ENCODE peak calls at places on chromosomes 12 and 14, in ten cellular contexts. Q, D, Z, K, W, G, L, O, P and X are unnamed samples.

GRCh38 chr12:5964913-5965900 is 20.1 kb upstream of the ANO2 start:
- DNase-seq in Q (no peak), D (no peak), Z (no peak), K (no peak), W (no peak), G (no peak), L (no peak), O (no peak), P (no peak), X (no peak)

GRCh38 chr14:99260652-99261551 is 11.1 kb downstream of the BCL11B start:
- DNase-seq in Q (no peak), D (peak), Z (no peak), K (no peak), W (no peak), G (no peak), L (no peak), O (no peak), P (peak), X (no peak)

GRCh38 chr14:30291216-30291615 is 267.7 kb upstream of the G2E3 start:
- DNase-seq in Q (peak), D (no peak), Z (no peak), K (no peak), W (no peak), G (peak), L (peak), O (no peak), P (no peak), X (no peak)

GRCh38 chr12:67918441-67918840 is 70.8 kb upstream of the IFNG-AS1 start:
- DNase-seq in Q (no peak), D (no peak), Z (no peak), K (no peak), W (no peak), G (no peak), L (no peak), O (no peak), P (no peak), X (no peak)

GRCh38 chr12:2455410-2455809 is 339.4 kb upstream of the FKBP4 start:
- DNase-seq in Q (no peak), D (no peak), Z (no peak), K (no peak), W (no peak), G (no peak), L (no peak), O (no peak), P (no peak), X (no peak)

GRCh38 chr14:46985529-46986137 is 334.1 kb upstream of the RPL10L start:
- DNase-seq in Q (peak), D (no peak), Z (no peak), K (no peak), W (no peak), G (peak), L (no peak), O (no peak), P (no peak), X (no peak)

GRCh38 chr12:127272864-127273263 is 994.1 kb upstream of the TMEM132C start:
- DNase-seq in Q (peak), D (no peak), Z (no peak), K (peak), W (no peak), G (peak), L (peak), O (no peak), P (no peak), X (no peak)

GRCh38 chr12:116561181-116561821 is 2.1 kb downstream of the MAP1LC3B2 start:
- DNase-seq in Q (no peak), D (no peak), Z (no peak), K (no peak), W (no peak), G (no peak), L (no peak), O (no peak), P (no peak), X (no peak)

GRCh38 chr12:4320859-4321701 is at the start of gene TIGAR:
- DNase-seq in Q (peak), D (peak), Z (peak), K (peak), W (peak), G (peak), L (peak), O (peak), P (peak), X (peak)

GRCh38 chr14:86662334-86662733 is 1132.4 kb downstream of the FLRT2 start:
- DNase-seq in Q (no peak), D (no peak), Z (no peak), K (no peak), W (no peak), G (no peak), L (no peak), O (no peak), P (no peak), X (no peak)

GRCh38 chr14:66403183-66403582 is 83.0 kb upstream of the CCDC196 start:
- DNase-seq in Q (peak), D (peak), Z (no peak), K (no peak), W (no peak), G (no peak), L (peak), O (no peak), P (no peak), X (no peak)

GRCh38 chr14:33414041-33414440 is 475.4 kb downstream of the NPAS3 start:
- DNase-seq in Q (peak), D (no peak), Z (no peak), K (no peak), W (no peak), G (no peak), L (no peak), O (no peak), P (no peak), X (no peak)

GRCh38 chr14:71985538-71986234 is 53.5 kb downstream of the RGS6 start:
- DNase-seq in Q (peak), D (no peak), Z (no peak), K (no peak), W (no peak), G (no peak), L (no peak), O (no peak), P (no peak), X (no peak)

GRCh38 chr12:132154941-132155770 is 10.9 kb downstream of the NOC4L start:
- DNase-seq in Q (no peak), D (peak), Z (no peak), K (no peak), W (no peak), G (no peak), L (no peak), O (no peak), P (no peak), X (no peak)

GRCh38 chr12:69354172-69354560 is 5.4 kb upstream of the YEATS4 start:
- DNase-seq in Q (no peak), D (no peak), Z (no peak), K (no peak), W (no peak), G (no peak), L (no peak), O (no peak), P (no peak), X (no peak)

GRCh38 chr12:47742253-47742825 is 16.3 kb downstream of the RAPGEF3 start:
- DNase-seq in Q (no peak), D (peak), Z (no peak), K (no peak), W (peak), G (no peak), L (no peak), O (peak), P (peak), X (peak)

GRCh38 chr12:15037091-15037723 is 64.4 kb downstream of the PDE6H start:
- DNase-seq in Q (no peak), D (no peak), Z (no peak), K (no peak), W (no peak), G (no peak), L (no peak), O (no peak), P (no peak), X (no peak)

GRCh38 chr12:76037130-76038105 is 5.8 kb upstream of the PHLDA1 start:
- DNase-seq in Q (peak), D (peak), Z (no peak), K (peak), W (peak), G (no peak), L (peak), O (peak), P (no peak), X (no peak)

GRCh38 chr14:59570122-59570521 is 6.5 kb downstream of the CCDC175 start:
- DNase-seq in Q (no peak), D (no peak), Z (no peak), K (no peak), W (no peak), G (no peak), L (no peak), O (peak), P (no peak), X (no peak)

GRCh38 chr12:31106101-31106803 is 32.6 kb downstream of the DDX11 start:
- DNase-seq in Q (no peak), D (no peak), Z (no peak), K (no peak), W (no peak), G (no peak), L (no peak), O (no peak), P (no peak), X (no peak)

GRCh38 chr14:85280074-85280473 is 249.9 kb upstream of the FLRT2 start:
- DNase-seq in Q (no peak), D (no peak), Z (no peak), K (no peak), W (no peak), G (no peak), L (no peak), O (no peak), P (no peak), X (no peak)

GRCh38 chr12:70584332-70584731 is 52.9 kb downstream of the PTPRB start:
- DNase-seq in Q (no peak), D (no peak), Z (no peak), K (no peak), W (no peak), G (no peak), L (no peak), O (no peak), P (no peak), X (no peak)

GRCh38 chr14:72633551-72633950 is 260.4 kb downstream of the DPF3 start:
- DNase-seq in Q (no peak), D (no peak), Z (no peak), K (no peak), W (no peak), G (no peak), L (peak), O (no peak), P (peak), X (no peak)

DNA sequence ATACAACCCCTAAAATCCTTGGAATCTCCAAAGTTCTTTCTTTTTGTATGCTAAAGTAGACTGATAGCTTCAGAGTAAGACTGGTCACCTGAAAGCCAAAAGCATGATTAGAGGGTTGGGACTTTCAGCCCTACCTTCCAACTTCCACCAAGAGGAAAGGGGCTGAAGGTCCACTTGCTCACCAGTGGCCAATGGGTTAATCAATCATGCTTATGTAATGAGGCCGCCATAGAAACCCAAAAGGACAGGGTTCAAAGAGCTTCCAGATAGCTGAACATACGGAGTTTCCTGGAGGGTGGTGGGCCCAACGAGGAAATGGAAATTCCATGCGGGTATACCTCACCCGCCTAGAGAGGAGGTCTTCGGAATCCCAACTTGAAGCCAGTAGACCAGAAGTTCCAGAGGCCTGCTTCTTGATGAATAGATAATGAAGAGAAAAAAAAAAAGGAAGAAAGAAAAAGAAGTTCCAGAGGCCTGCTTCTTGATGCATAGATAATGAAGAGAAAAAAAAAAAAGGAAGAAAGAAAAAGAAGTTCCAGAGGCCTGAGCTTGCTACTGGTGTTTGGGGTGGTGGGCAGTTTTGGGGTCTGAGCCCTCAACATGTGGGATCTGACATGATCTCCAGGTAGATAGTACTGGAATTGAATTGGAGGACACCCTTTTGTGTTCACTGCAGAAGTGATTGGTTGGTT is 11.2 kb upstream of the BTG1 start:
- DNase-seq in Q (no peak), D (no peak), Z (no peak), K (no peak), W (no peak), G (no peak), L (no peak), O (no peak), P (no peak), X (no peak)
- H3K4me3 ChIP-seq in Q (no peak), D (no peak), Z (no peak), K (no peak), W (no peak), G (no peak), L (no peak), O (no peak), P (no peak), X (no peak)

DNA sequence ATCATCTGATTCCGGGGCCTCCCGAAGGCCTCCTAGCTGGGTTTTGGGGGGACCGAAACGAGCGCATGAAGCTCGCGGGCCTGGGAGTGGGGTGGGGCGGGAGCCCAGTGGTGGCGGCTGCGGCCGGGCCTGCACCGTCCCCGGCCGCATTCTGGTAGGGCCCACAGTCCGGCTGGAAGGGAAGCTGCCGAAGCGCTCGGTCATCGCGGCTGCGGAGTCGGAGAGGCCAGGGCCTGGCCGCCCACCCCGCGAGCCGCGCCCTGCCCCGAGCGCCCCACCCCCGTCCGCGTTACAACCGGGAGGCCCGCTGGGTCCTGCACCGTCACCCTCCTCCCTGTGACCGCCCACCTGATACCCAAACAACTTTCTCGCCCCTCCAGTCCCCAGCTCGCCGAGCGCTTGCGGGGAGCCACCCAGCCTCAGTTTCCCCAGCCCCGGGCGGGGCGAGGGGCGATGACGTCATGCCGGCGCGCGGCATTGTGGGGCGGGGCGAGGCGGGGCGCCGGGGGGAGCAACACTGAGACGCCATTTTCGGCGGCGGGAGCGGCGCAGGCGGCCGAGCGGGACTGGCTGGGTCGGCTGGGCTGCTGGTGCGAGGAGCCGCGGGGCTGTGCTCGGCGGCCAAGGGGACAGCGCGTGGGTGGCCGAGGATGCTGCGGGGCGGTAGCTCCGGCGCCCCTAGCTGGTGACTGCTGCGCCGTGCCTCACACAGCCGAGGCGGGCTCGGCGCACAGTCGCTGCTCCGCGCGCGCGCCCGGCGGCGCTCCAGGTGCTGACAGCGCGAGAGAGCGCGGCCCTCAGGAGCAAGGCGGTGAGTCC is at the start of gene KLC1:
- DNase-seq in Q (peak), D (peak), Z (peak), K (no peak), W (peak), G (no peak), L (peak), O (peak), P (peak), X (peak)
- TF ChIP-seq CTCF in Q (no peak), D (peak), Z (no peak), K (no peak), W (no peak), G (no peak), L (no peak), O (no peak), P (no peak), X (peak)

GRCh38 chr14:89040080-89040437 is 215.6 kb downstream of the TTC8 start:
- DNase-seq in Q (peak), D (no peak), Z (no peak), K (no peak), W (no peak), G (no peak), L (no peak), O (no peak), P (no peak), X (no peak)
- H3K4me3 ChIP-seq in Q (peak), D (no peak), Z (peak), K (no peak), W (no peak), G (no peak), L (no peak), O (no peak), P (no peak), X (peak)

GRCh38 chr12:102095677-102096263 is 24.1 kb downstream of the NUP37 start:
- DNase-seq in Q (peak), D (peak), Z (no peak), K (no peak), W (no peak), G (no peak), L (peak), O (no peak), P (no peak), X (no peak)
- TF ChIP-seq CTCF in Q (peak), D (peak), Z (no peak), K (peak), W (peak), G (peak), L (peak), O (peak), P (no peak), X (no peak)

GRCh38 chr12:113154351-113154973 is 4.9 kb downstream of the CFAP73 start:
- DNase-seq in Q (no peak), D (peak), Z (no peak), K (no peak), W (peak), G (no peak), L (peak), O (no peak), P (no peak), X (no peak)
- H3K4me3 ChIP-seq in Q (no peak), D (peak), Z (peak), K (peak), W (no peak), G (peak), L (no peak), O (no peak), P (no peak), X (no peak)

GRCh38 chr14:69231486-69231885 is 28.5 kb upstream of the GALNT16 start:
- DNase-seq in Q (no peak), D (no peak), Z (no peak), K (no peak), W (no peak), G (no peak), L (no peak), O (no peak), P (no peak), X (no peak)
- TF ChIP-seq CTCF in Q (no peak), D (no peak), Z (no peak), K (no peak), W (no peak), G (no peak), L (no peak), O (no peak), P (no peak), X (no peak)

DNA sequence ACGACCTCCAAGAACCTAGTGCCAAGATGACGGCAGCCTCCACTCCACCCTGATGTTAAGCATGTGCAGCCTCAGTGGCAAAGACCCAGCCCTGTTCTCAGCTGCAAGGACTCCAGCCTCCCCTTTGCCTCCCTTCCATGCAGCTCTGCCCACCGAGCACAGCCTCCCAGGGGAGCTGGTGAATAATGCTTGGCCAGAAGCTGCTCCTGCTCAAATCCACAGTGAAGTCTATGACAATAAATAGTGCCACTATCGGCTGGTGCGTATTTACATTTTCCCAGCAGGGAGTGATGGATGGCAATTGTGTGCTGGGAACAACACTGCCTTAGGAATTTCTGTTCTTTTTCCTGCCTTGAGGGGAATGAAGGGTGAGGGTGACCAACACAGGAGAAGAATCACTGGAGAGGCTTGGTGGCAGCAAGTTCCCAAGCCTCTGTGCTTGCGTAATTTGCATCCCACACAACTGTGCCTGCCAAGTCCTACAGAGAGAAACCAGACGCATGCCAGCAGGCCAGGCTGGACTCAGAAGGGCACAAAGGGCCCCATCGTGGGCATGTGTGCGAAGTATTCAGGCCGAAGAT is 29.9 kb upstream of the TC2N start:
- DNase-seq in Q (peak), D (no peak), Z (peak), K (no peak), W (peak), G (no peak), L (peak), O (no peak), P (no peak), X (no peak)
- H3K4me3 ChIP-seq in Q (no peak), D (no peak), Z (no peak), K (no peak), W (no peak), G (no peak), L (no peak), O (no peak), P (no peak), X (no peak)

GRCh38 chr12:89618113-89618862 is 90.3 kb downstream of the ATP2B1 start:
- DNase-seq in Q (peak), D (no peak), Z (no peak), K (no peak), W (no peak), G (no peak), L (peak), O (no peak), P (no peak), X (no peak)
- TF ChIP-seq CTCF in Q (no peak), D (no peak), Z (no peak), K (peak), W (no peak), G (no peak), L (no peak), O (no peak), P (no peak), X (no peak)

GRCh38 chr14:49972840-49973239 is 80.0 kb downstream of the ARF6 start:
- DNase-seq in Q (peak), D (no peak), Z (peak), K (peak), W (no peak), G (no peak), L (peak), O (peak), P (peak), X (peak)

GRCh38 chr14:49971156-49972141 is 78.6 kb downstream of the ARF6 start:
- DNase-seq in Q (no peak), D (no peak), Z (no peak), K (no peak), W (no peak), G (no peak), L (peak), O (no peak), P (peak), X (no peak)

GRCh38 chr14:49969961-49970360 is 77.1 kb downstream of the ARF6 start:
- DNase-seq in Q (no peak), D (no peak), Z (no peak), K (no peak), W (no peak), G (no peak), L (no peak), O (no peak), P (no peak), X (no peak)

GRCh38 chr14:49970474-49971147 is 77.7 kb downstream of the ARF6 start:
- DNase-seq in Q (peak), D (no peak), Z (no peak), K (no peak), W (no peak), G (no peak), L (peak), O (no peak), P (peak), X (no peak)

GRCh38 chr14:49972199-49972671 is 79.4 kb downstream of the ARF6 start:
- DNase-seq in Q (peak), D (no peak), Z (peak), K (no peak), W (peak), G (no peak), L (peak), O (no peak), P (peak), X (no peak)
- H3K4me3 ChIP-seq in Q (peak), D (no peak), Z (peak), K (peak), W (no peak), G (no peak), L (peak), O (no peak), P (no peak), X (no peak)